ENCODE peak calls at places on chromosomes 11 and 22, in five cellular contexts. Q is left ventricle myocardium inferior, W is adrenal gland, K is testis, F is pancreas. P is an unnamed sample. For H3K4me1, the result is how much of the 10 kb centered on the place peaks cover.

GRCh38 chr22:37533995-37534394 is 14.8 kb upstream of the CARD10 start:
- DNase-seq in Q (no peak), W (no peak), K (no peak), F (no peak), P (no peak)

GRCh38 chr22:39297490-39298193 is 21.8 kb downstream of the RPL3 start:
- DNase-seq in Q (no peak), W (no peak), K (no peak), F (peak), P (no peak)

GRCh38 chr11:45305874-45306623 is 19.9 kb upstream of the SYT13 start:
- DNase-seq in Q (no peak), W (no peak), K (no peak), F (no peak), P (peak)

GRCh38 chr11:19803506-19803998 is 90.9 kb downstream of the NAV2 start:
- DNase-seq in Q (no peak), W (no peak), K (no peak), F (peak), P (no peak)

GRCh38 chr22:35661377-35661937 is 13.2 kb downstream of the APOL6 start:
- DNase-seq in Q (no peak), W (no peak), K (no peak), F (no peak), P (no peak)

GRCh38 chr11:123241874-123242538 is 47.0 kb upstream of the CLMP start:
- DNase-seq in Q (no peak), W (no peak), K (no peak), F (no peak), P (no peak)

GRCh38 chr22:38051261-38051660 is 5.9 kb upstream of the PICK1 start:
- DNase-seq in Q (no peak), W (no peak), K (no peak), F (no peak), P (no peak)

GRCh38 chr11:75142714-75143419 is 8.0 kb upstream of the SLCO2B1 start:
- DNase-seq in Q (peak), W (peak), K (peak), F (no peak), P (peak)

GRCh38 chr11:58286249-58286648 is 18.2 kb upstream of the OR10W1 start:
- DNase-seq in Q (no peak), W (no peak), K (peak), F (no peak), P (no peak)

GRCh38 chr11:106395716-106396349 is 318.4 kb downstream of the AASDHPPT start:
- DNase-seq in Q (no peak), W (no peak), K (no peak), F (no peak), P (no peak)

DNA sequence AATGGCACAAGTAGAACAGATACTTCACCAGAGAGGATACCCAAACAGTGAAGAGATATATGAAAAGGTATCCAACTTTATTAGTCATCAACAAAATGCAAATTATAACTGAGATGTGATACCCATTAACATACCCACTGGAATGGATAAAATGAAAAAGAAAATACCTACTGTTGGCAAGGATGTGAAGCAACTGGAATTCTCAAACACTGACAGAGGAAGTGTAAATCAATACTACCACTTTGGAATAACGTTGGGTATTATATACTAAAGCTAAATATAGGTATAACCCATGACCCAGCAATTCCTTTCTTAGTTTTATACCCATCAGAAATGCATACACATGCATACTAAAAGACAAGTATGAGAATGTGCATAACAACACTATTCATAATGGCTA is 80.5 kb downstream of the RPL27A start:
- DNase-seq in Q (no peak), W (no peak), K (no peak), F (no peak), P (no peak)
- H3K4me1 ChIP-seq in Q (half or more), W (under half), K (half or more), F (under half), P (under half)

GRCh38 chr11:67280791-67281551 is 8.1 kb upstream of the ANKRD13D start:
- DNase-seq in Q (peak), W (no peak), K (no peak), F (no peak), P (no peak)

GRCh38 chr11:67281552-67282150 is 7.5 kb upstream of the ANKRD13D start:
- DNase-seq in Q (no peak), W (no peak), K (no peak), F (no peak), P (no peak)

GRCh38 chr11:67282876-67283371 is 6.2 kb upstream of the ANKRD13D start:
- DNase-seq in Q (peak), W (no peak), K (no peak), F (no peak), P (no peak)

GRCh38 chr11:67283490-67283963 is 5.6 kb upstream of the ANKRD13D start:
- DNase-seq in Q (peak), W (no peak), K (no peak), F (no peak), P (no peak)

GRCh38 chr11:67282155-67282875 is 6.8 kb upstream of the ANKRD13D start:
- DNase-seq in Q (peak), W (no peak), K (no peak), F (no peak), P (no peak)
- H3K4me1 ChIP-seq in Q (half or more), W (under half), K (under half), F (under half), P (under half)

GRCh38 chr11:114165326-114166230 is 106.1 kb downstream of the ZBTB16 start:
- DNase-seq in Q (no peak), W (no peak), K (no peak), F (no peak), P (no peak)
- H3K4me1 ChIP-seq in Q (half or more), W (half or more), K (half or more), F (half or more), P (under half)

GRCh38 chr11:5153574-5154431 is 754 bp downstream of the OR52A1 start:
- DNase-seq in Q (no peak), W (no peak), K (no peak), F (no peak), P (no peak)
- H3K4me1 ChIP-seq in Q (under half), W (under half), K (under half), F (under half), P (under half)

DNA sequence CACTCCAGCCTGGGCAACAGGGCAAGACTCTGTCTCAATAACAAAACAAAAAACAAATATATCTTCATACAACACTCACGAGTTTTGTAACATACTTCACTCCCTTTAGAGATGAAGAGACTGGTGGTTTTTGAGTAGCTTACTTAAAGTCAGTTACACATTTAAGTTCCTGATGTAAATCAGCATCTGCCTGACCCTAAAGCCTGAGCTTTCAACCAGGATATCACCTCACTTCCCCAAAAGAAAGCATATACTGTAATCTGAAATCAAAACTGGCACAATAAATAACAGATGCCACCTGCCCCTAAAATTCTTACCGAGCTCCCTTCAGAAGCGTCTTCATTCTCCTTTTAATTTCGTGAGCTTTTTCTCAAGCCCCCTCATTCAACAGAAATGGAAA is 31.5 kb downstream of the LARGE1 start:
- DNase-seq in Q (no peak), W (no peak), K (no peak), F (no peak), P (no peak)
- H3K4me1 ChIP-seq in Q (half or more), W (under half), K (under half), F (under half), P (under half)

DNA sequence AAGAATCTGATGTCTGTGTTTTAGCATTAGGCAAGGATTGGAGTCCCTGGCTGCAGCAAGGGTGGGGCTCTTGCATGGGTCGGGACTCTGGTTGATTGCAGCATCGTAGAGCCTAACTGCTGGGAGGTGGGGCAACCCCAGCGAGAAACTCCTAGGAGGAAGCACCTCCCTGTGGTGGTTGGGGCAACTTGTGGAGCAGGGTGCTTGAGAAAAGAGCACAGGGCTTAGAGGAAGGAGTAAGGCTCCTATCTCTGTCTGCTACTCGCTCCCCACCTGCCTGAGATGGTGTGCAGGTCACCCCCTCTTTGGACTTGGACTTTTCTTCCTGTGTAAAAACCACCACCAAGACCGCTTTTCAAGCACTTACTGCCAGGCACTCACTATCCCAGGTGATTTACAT is 15.6 kb downstream of the SREBF2 start:
- DNase-seq in Q (peak), W (no peak), K (no peak), F (no peak), P (peak)
- H3K4me1 ChIP-seq in Q (half or more), W (half or more), K (under half), F (under half), P (under half)

DNA sequence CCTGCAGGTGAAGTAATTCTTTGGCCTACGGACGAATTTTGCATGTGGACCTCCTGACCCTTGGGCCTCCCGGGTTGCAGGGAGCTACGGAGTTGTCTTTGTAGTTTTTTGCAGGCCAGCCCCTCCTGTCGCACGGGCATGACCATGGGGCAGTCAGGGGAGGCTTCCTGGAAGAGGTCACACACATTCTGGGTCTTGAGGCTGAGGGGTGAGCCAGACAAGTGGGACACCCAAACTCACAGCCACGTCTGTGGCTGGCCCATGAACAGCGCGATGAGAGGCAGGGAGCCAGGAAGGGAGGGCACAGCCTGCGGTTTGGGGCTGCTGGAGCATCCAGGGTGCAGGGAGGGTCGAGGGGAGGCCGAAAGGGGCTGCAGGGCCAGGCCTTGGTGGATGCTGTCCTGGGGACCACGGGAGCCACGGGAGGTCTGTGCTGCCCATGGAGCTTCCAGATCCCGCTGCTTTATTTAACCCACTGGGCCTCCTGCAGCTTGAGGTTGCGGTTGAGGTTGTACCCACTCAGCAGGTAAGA is 78.9 kb downstream of the FBLN1 start:
- DNase-seq in Q (no peak), W (no peak), K (no peak), F (no peak), P (no peak)
- H3K4me1 ChIP-seq in Q (under half), W (under half), K (under half), F (under half), P (under half)

P was measured in right atrium auricular region.